ENCODE peak calls at places on chromosome 17, in nine cellular contexts. One of them, this sample, is unnamed.
A peak's percentile ranks its signal among the peaks of the same experiment; 100 is the strongest.

GRCh38 chr17:33288954-33289353 is 4.1 kb downstream of the ASIC2 start:
- DNase-seq in kidney tubule cell: no peak
- DNase-seq in hippocampal formation: no peak
- DNase-seq in A673: no peak
- DNase-seq in stimulated activated CD4-positive, alpha-beta T cell treated with anti-CD3 and anti-CD28 coated beads, Interleukin-4, amount 100 ng/mL, for 4 hours: no peak
- DNase-seq in C1 segment of cervical spinal cord: no peak
- DNase-seq in breast epithelium: no peak
- DNase-seq in SK-MEL-5: no peak
- DNase-seq in stimulated activated CD8-positive, alpha-beta memory T cell treated with anti-CD3 and anti-CD28 coated beads, Interleukin-4, amount 100 ng/mL, for 48 hours: no peak
- DNase-seq in this sample: peak; percentile 59

GRCh38 chr17:82432017-82432416 is 13.6 kb upstream of the OGFOD3 start:
- DNase-seq in kidney tubule cell: no peak
- DNase-seq in hippocampal formation: no peak
- DNase-seq in A673: no peak
- DNase-seq in stimulated activated CD4-positive, alpha-beta T cell treated with anti-CD3 and anti-CD28 coated beads, Interleukin-4, amount 100 ng/mL, for 4 hours: no peak
- DNase-seq in C1 segment of cervical spinal cord: no peak
- DNase-seq in breast epithelium: no peak
- DNase-seq in SK-MEL-5: no peak
- DNase-seq in stimulated activated CD8-positive, alpha-beta memory T cell treated with anti-CD3 and anti-CD28 coated beads, Interleukin-4, amount 100 ng/mL, for 48 hours: no peak
- DNase-seq in this sample: no peak

GRCh38 chr17:56879280-56879679 is 34.6 kb downstream of the TRIM25 start:
- DNase-seq in kidney tubule cell: no peak
- DNase-seq in hippocampal formation: no peak
- DNase-seq in A673: no peak
- DNase-seq in stimulated activated CD4-positive, alpha-beta T cell treated with anti-CD3 and anti-CD28 coated beads, Interleukin-4, amount 100 ng/mL, for 4 hours: no peak
- DNase-seq in C1 segment of cervical spinal cord: no peak
- DNase-seq in breast epithelium: no peak
- DNase-seq in SK-MEL-5: no peak
- DNase-seq in stimulated activated CD8-positive, alpha-beta memory T cell treated with anti-CD3 and anti-CD28 coated beads, Interleukin-4, amount 100 ng/mL, for 48 hours: no peak
- DNase-seq in this sample: no peak

GRCh38 chr17:58110012-58110411 is 26.8 kb downstream of the DYNLL2 start:
- DNase-seq in kidney tubule cell: no peak
- DNase-seq in hippocampal formation: no peak
- DNase-seq in A673: no peak
- DNase-seq in stimulated activated CD4-positive, alpha-beta T cell treated with anti-CD3 and anti-CD28 coated beads, Interleukin-4, amount 100 ng/mL, for 4 hours: no peak
- DNase-seq in C1 segment of cervical spinal cord: no peak
- DNase-seq in breast epithelium: no peak
- DNase-seq in SK-MEL-5: no peak
- DNase-seq in stimulated activated CD8-positive, alpha-beta memory T cell treated with anti-CD3 and anti-CD28 coated beads, Interleukin-4, amount 100 ng/mL, for 48 hours: no peak
- DNase-seq in this sample: no peak

GRCh38 chr17:74126959-74127358 is 76.5 kb upstream of the RPL38 start:
- DNase-seq in kidney tubule cell: no peak
- DNase-seq in hippocampal formation: no peak
- DNase-seq in A673: no peak
- DNase-seq in stimulated activated CD4-positive, alpha-beta T cell treated with anti-CD3 and anti-CD28 coated beads, Interleukin-4, amount 100 ng/mL, for 4 hours: no peak
- DNase-seq in C1 segment of cervical spinal cord: no peak
- DNase-seq in breast epithelium: no peak
- DNase-seq in SK-MEL-5: no peak
- DNase-seq in stimulated activated CD8-positive, alpha-beta memory T cell treated with anti-CD3 and anti-CD28 coated beads, Interleukin-4, amount 100 ng/mL, for 48 hours: no peak
- DNase-seq in this sample: peak; percentile 17

GRCh38 chr17:12288007-12288406 is 267.3 kb downstream of the MAP2K4 start:
- DNase-seq in kidney tubule cell: no peak
- DNase-seq in hippocampal formation: no peak
- DNase-seq in A673: no peak
- DNase-seq in stimulated activated CD4-positive, alpha-beta T cell treated with anti-CD3 and anti-CD28 coated beads, Interleukin-4, amount 100 ng/mL, for 4 hours: no peak
- DNase-seq in C1 segment of cervical spinal cord: no peak
- DNase-seq in breast epithelium: no peak
- DNase-seq in SK-MEL-5: no peak
- DNase-seq in stimulated activated CD8-positive, alpha-beta memory T cell treated with anti-CD3 and anti-CD28 coated beads, Interleukin-4, amount 100 ng/mL, for 48 hours: no peak
- DNase-seq in this sample: no peak

GRCh38 chr17:51153210-51154072 is at the start of gene NME1:
- DNase-seq in kidney tubule cell: peak; percentile 99
- DNase-seq in hippocampal formation: peak; percentile 99
- DNase-seq in A673: peak; percentile 100
- DNase-seq in stimulated activated CD4-positive, alpha-beta T cell treated with anti-CD3 and anti-CD28 coated beads, Interleukin-4, amount 100 ng/mL, for 4 hours: peak; percentile 94
- DNase-seq in C1 segment of cervical spinal cord: peak; percentile 99
- DNase-seq in breast epithelium: peak; percentile 95
- DNase-seq in SK-MEL-5: peak; percentile 99
- DNase-seq in stimulated activated CD8-positive, alpha-beta memory T cell treated with anti-CD3 and anti-CD28 coated beads, Interleukin-4, amount 100 ng/mL, for 48 hours: peak; percentile 99
- DNase-seq in this sample: peak; percentile 100

GRCh38 chr17:40541873-40542561 is 23.3 kb downstream of the CCR7 start:
- DNase-seq in kidney tubule cell: no peak
- DNase-seq in hippocampal formation: no peak
- DNase-seq in A673: no peak
- DNase-seq in stimulated activated CD4-positive, alpha-beta T cell treated with anti-CD3 and anti-CD28 coated beads, Interleukin-4, amount 100 ng/mL, for 4 hours: no peak
- DNase-seq in C1 segment of cervical spinal cord: no peak
- DNase-seq in breast epithelium: peak; percentile 52
- DNase-seq in SK-MEL-5: no peak
- DNase-seq in stimulated activated CD8-positive, alpha-beta memory T cell treated with anti-CD3 and anti-CD28 coated beads, Interleukin-4, amount 100 ng/mL, for 48 hours: no peak
- DNase-seq in this sample: no peak

GRCh38 chr17:75812096-75813001 is 27.7 kb downstream of the UNK start:
- DNase-seq in kidney tubule cell: no peak
- DNase-seq in hippocampal formation: no peak
- DNase-seq in A673: no peak
- DNase-seq in stimulated activated CD4-positive, alpha-beta T cell treated with anti-CD3 and anti-CD28 coated beads, Interleukin-4, amount 100 ng/mL, for 4 hours: no peak
- DNase-seq in C1 segment of cervical spinal cord: no peak
- DNase-seq in breast epithelium: peak; percentile 43
- DNase-seq in SK-MEL-5: no peak
- DNase-seq in stimulated activated CD8-positive, alpha-beta memory T cell treated with anti-CD3 and anti-CD28 coated beads, Interleukin-4, amount 100 ng/mL, for 48 hours: no peak
- DNase-seq in this sample: peak; percentile 24

GRCh38 chr17:77383613-77384608 is 243.1 kb downstream of the SEC14L1 start:
- DNase-seq in kidney tubule cell: no peak
- DNase-seq in hippocampal formation: no peak
- DNase-seq in A673: no peak
- DNase-seq in stimulated activated CD4-positive, alpha-beta T cell treated with anti-CD3 and anti-CD28 coated beads, Interleukin-4, amount 100 ng/mL, for 4 hours: no peak
- DNase-seq in C1 segment of cervical spinal cord: peak; percentile 61
- DNase-seq in breast epithelium: no peak
- DNase-seq in SK-MEL-5: no peak
- DNase-seq in stimulated activated CD8-positive, alpha-beta memory T cell treated with anti-CD3 and anti-CD28 coated beads, Interleukin-4, amount 100 ng/mL, for 48 hours: no peak
- DNase-seq in this sample: no peak